ENCODE peak calls at places on chromosomes 13 and 19, in four cellular contexts. One of them, this sample, is unnamed. For H3K9me3, the result is how much of the 10 kb centered on the place peaks cover.

GRCh38 chr13:113806104-113806471 is 47.1 kb downstream of the TMEM255B start:
- DNase-seq in SK-N-MC: no peak
- DNase-seq in Karpas-422: no peak
- DNase-seq in ovary: no peak
- DNase-seq in this sample: no peak

GRCh38 chr19:47057328-47057727 is 8.9 kb upstream of the TMEM160 start:
- DNase-seq in SK-N-MC: no peak
- DNase-seq in Karpas-422: no peak
- DNase-seq in ovary: no peak
- DNase-seq in this sample: no peak

GRCh38 chr13:38535271-38535670 is 151.6 kb upstream of the FREM2 start:
- DNase-seq in Karpas-422: no peak
- DNase-seq in SK-N-MC: no peak
- DNase-seq in ovary: no peak
- DNase-seq in this sample: no peak

GRCh38 chr13:60509601-60510386 is 112.8 kb downstream of the TDRD3 start:
- DNase-seq in SK-N-MC: no peak
- DNase-seq in ovary: no peak
- DNase-seq in Karpas-422: no peak
- DNase-seq in this sample: no peak

GRCh38 chr19:27679399-27679798 is 1533.6 kb downstream of the UQCRFS1 start:
- DNase-seq in Karpas-422: no peak
- DNase-seq in ovary: no peak
- DNase-seq in SK-N-MC: no peak
- DNase-seq in this sample: no peak

GRCh38 chr19:16920816-16921529 is 32.2 kb downstream of the F2RL3 start:
- DNase-seq in Karpas-422: no peak
- DNase-seq in ovary: no peak
- DNase-seq in SK-N-MC: no peak
- DNase-seq in this sample: no peak

GRCh38 chr13:109667754-109668360 is 118.5 kb downstream of the IRS2 start:
- DNase-seq in SK-N-MC: peak
- DNase-seq in Karpas-422: no peak
- DNase-seq in ovary: no peak
- DNase-seq in this sample: no peak

GRCh38 chr19:55640577-55641375 is at the start of gene ZNF580:
- DNase-seq in Karpas-422: peak
- DNase-seq in ovary: peak
- DNase-seq in SK-N-MC: no peak
- DNase-seq in this sample: no peak

GRCh38 chr19:39924389-39924788 is 10.0 kb downstream of the FCGBP start:
- DNase-seq in ovary: no peak
- DNase-seq in Karpas-422: no peak
- DNase-seq in SK-N-MC: no peak
- DNase-seq in this sample: no peak

GRCh38 chr19:30450945-30451344 is 78.8 kb downstream of the ZNF536 start:
- DNase-seq in ovary: peak
- DNase-seq in SK-N-MC: no peak
- DNase-seq in Karpas-422: no peak
- DNase-seq in this sample: no peak
- H3K4me3 ChIP-seq in ovary: peak
- H3K4me3 ChIP-seq in SK-N-MC: no peak
- H3K4me3 ChIP-seq in Karpas-422: no peak
- H3K4me3 ChIP-seq in this sample: peak

DNA sequence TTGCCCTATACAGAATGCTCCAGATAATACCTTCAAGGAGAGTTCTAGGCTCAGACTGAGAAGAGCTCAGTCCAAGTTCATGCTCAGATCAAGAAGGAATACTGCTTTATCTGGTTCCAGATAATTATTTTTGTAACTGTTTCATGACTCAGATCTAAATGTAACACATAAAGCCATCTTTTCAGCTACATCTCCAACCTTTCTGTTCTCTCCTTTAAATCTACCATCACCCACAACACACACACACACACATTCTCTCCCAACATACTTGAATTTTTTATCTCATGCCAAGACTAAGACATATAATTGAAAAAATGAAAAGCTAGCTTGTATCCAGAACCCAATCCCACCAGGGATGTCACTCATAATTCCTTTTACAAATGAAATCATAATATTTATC is 7.6 kb downstream of the KATNAL1 start:
- DNase-seq in Karpas-422: no peak
- DNase-seq in SK-N-MC: no peak
- DNase-seq in ovary: no peak
- DNase-seq in this sample: no peak
- H3K9me3 ChIP-seq in Karpas-422: under half
- H3K9me3 ChIP-seq in SK-N-MC: under half
- H3K9me3 ChIP-seq in ovary: under half
- H3K9me3 ChIP-seq in this sample: under half

GRCh38 chr13:99969934-99970760 is 1.4 kb downstream of the ZIC5 start:
- DNase-seq in Karpas-422: no peak
- DNase-seq in ovary: peak
- DNase-seq in SK-N-MC: no peak
- DNase-seq in this sample: no peak
- H3K4me3 ChIP-seq in Karpas-422: no peak
- H3K4me3 ChIP-seq in ovary: peak
- H3K4me3 ChIP-seq in SK-N-MC: peak
- H3K4me3 ChIP-seq in this sample: peak

DNA sequence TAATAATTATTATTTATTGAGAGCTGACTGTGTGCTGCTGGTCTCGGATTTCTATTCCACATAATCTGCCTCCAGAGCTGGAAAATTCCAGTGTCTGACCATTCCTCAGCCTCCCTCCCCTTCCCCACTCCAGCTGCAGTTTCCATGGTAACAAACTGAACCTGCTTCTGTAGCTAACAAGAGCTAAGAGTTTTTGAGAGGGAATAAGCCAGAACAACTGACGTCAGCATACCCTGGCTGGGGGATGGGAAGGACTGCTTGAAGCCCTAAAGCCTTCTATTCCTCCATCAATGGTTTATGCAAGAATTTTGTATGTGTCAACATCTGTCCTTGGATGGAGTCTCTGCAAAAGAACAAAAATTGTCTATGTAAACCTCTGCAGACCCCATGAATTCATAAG is 26.0 kb upstream of the PEG3 start:
- DNase-seq in Karpas-422: no peak
- DNase-seq in ovary: peak
- DNase-seq in SK-N-MC: no peak
- DNase-seq in this sample: no peak
- H3K9me3 ChIP-seq in Karpas-422: under half
- H3K9me3 ChIP-seq in ovary: under half
- H3K9me3 ChIP-seq in SK-N-MC: under half
- H3K9me3 ChIP-seq in this sample: under half

DNA sequence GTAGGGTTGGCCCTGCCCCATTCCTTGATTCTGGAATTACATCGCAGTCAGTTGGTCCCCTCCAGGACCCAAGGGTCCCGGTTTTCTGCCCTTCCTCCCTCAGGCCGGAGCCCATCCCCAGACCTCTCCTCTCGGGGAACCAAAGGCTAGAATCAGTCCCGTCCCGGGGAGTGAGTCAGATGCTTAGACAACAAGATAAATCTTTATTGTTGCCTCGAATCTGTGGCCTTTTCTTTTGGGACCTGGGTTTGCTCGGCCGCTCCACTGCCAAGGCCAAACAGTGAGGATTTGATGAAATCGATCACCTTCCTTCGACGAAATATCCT is 258 bp upstream of the RASIP1 start:
- DNase-seq in Karpas-422: no peak
- DNase-seq in SK-N-MC: no peak
- DNase-seq in ovary: no peak
- DNase-seq in this sample: no peak
- H3K4me3 ChIP-seq in Karpas-422: no peak
- H3K4me3 ChIP-seq in SK-N-MC: no peak
- H3K4me3 ChIP-seq in ovary: no peak
- H3K4me3 ChIP-seq in this sample: peak

DNA sequence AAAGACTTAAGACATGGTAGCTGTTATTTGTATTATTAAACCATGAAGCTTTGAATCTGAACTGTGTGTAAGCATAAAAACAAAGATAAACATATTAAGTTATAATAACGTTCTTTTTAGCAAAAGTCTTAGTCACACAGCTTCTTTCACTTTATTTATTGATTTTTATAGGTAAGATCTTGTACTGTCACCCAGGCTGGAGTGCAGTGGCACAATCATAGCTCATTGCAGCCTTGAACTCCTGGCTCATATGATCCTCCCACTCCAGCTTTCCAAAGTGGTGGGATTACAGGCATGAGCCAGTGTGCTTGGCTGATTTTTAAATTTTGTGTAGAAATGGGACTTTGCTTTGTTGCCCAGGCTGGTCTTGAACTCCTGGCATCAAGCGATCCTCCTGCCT is 13.4 kb downstream of the FARP1 start:
- DNase-seq in SK-N-MC: no peak
- DNase-seq in ovary: no peak
- DNase-seq in Karpas-422: no peak
- DNase-seq in this sample: no peak
- H3K9me3 ChIP-seq in SK-N-MC: under half
- H3K9me3 ChIP-seq in ovary: under half
- H3K9me3 ChIP-seq in Karpas-422: under half
- H3K9me3 ChIP-seq in this sample: under half

DNA sequence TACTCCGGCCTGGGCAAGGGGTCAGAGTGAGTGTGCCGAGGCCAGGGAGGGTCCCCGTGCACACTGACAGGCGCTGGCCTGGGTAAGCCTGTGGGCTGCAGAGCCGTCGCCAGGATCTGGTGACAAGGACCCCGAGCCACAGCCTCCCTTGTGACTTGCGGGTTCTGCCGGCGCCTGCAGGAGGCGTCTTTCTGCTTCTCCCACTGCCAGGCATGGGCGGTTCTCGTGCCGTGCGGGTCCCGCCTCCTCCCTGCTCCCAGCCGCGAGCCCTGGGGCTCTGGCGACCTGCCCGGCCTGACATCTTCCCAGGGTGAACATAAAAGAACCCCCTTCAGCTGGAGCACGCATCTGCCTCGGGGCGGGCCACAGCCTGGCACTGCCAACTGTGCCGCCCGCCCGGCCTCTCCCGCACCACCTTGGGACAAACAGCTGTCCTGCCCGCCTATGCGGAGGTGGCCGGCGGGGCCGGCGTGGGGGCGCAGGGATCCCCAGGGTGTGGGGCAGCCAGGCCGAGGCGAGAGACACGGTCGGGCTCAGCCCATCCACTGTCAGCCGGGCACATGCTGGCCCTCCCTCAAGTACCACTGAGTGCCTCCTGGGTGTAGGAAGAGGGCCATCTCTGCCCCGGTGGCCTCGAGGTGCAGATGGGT is 1.5 kb upstream of the HCN2 start:
- DNase-seq in ovary: no peak
- DNase-seq in SK-N-MC: no peak
- DNase-seq in Karpas-422: peak
- DNase-seq in this sample: no peak
- H3K4me3 ChIP-seq in ovary: no peak
- H3K4me3 ChIP-seq in SK-N-MC: peak
- H3K4me3 ChIP-seq in Karpas-422: peak
- H3K4me3 ChIP-seq in this sample: no peak